ENCODE peak calls at places on chromosomes 12 and 14, in ten cellular contexts. One of them, this sample, is unnamed. For H3K9me3, the result is how much of the 10 kb centered on the place peaks cover.

GRCh38 chr14:95504135-95505029 is 12.1 kb downstream of the SYNE3 start:
- DNase-seq in lower lobe of right lung: no peak
- DNase-seq in Panc1: no peak
- DNase-seq in GM12878: no peak
- DNase-seq in A549: no peak
- DNase-seq in endodermal cell: no peak
- DNase-seq in vagina: no peak
- DNase-seq in Caco-2: no peak
- DNase-seq in HCT116: no peak
- DNase-seq in CD4-positive, alpha-beta T cell: no peak
- DNase-seq in this sample: no peak

GRCh38 chr14:42185718-42186117 is 579.0 kb downstream of the LRFN5 start:
- DNase-seq in HCT116: no peak
- DNase-seq in GM12878: no peak
- DNase-seq in A549: no peak
- DNase-seq in Caco-2: no peak
- DNase-seq in CD4-positive, alpha-beta T cell: no peak
- DNase-seq in vagina: no peak
- DNase-seq in Panc1: no peak
- DNase-seq in endodermal cell: no peak
- DNase-seq in lower lobe of right lung: no peak
- DNase-seq in this sample: no peak

GRCh38 chr12:41552507-41553047 is 364.5 kb downstream of the PDZRN4 start:
- DNase-seq in HCT116: no peak
- DNase-seq in CD4-positive, alpha-beta T cell: no peak
- DNase-seq in vagina: no peak
- DNase-seq in GM12878: no peak
- DNase-seq in A549: no peak
- DNase-seq in Caco-2: no peak
- DNase-seq in lower lobe of right lung: no peak
- DNase-seq in Panc1: no peak
- DNase-seq in endodermal cell: no peak
- DNase-seq in this sample: no peak

GRCh38 chr14:48319823-48320222 is 644.4 kb upstream of the MDGA2 start:
- DNase-seq in vagina: no peak
- DNase-seq in CD4-positive, alpha-beta T cell: no peak
- DNase-seq in lower lobe of right lung: no peak
- DNase-seq in A549: no peak
- DNase-seq in HCT116: no peak
- DNase-seq in GM12878: no peak
- DNase-seq in Caco-2: no peak
- DNase-seq in endodermal cell: no peak
- DNase-seq in Panc1: no peak
- DNase-seq in this sample: no peak

GRCh38 chr12:7076493-7076892 is 15.8 kb downstream of the C1R start:
- DNase-seq in GM12878: no peak
- DNase-seq in HCT116: no peak
- DNase-seq in vagina: no peak
- DNase-seq in Panc1: no peak
- DNase-seq in endodermal cell: no peak
- DNase-seq in A549: no peak
- DNase-seq in lower lobe of right lung: no peak
- DNase-seq in Caco-2: no peak
- DNase-seq in CD4-positive, alpha-beta T cell: no peak
- DNase-seq in this sample: no peak

GRCh38 chr12:113237748-113238147 is 16.5 kb downstream of the TPCN1 start:
- DNase-seq in CD4-positive, alpha-beta T cell: no peak
- DNase-seq in Panc1: no peak
- DNase-seq in Caco-2: no peak
- DNase-seq in lower lobe of right lung: no peak
- DNase-seq in GM12878: no peak
- DNase-seq in endodermal cell: no peak
- DNase-seq in vagina: no peak
- DNase-seq in HCT116: no peak
- DNase-seq in A549: no peak
- DNase-seq in this sample: no peak

GRCh38 chr14:96098309-96098998 is 59.3 kb downstream of the C14orf132 start:
- DNase-seq in endodermal cell: peak
- DNase-seq in Caco-2: peak
- DNase-seq in GM12878: peak
- DNase-seq in Panc1: peak
- DNase-seq in lower lobe of right lung: no peak
- DNase-seq in vagina: no peak
- DNase-seq in HCT116: peak
- DNase-seq in CD4-positive, alpha-beta T cell: no peak
- DNase-seq in A549: peak
- DNase-seq in this sample: no peak

GRCh38 chr12:47360771-47361388 is 281.1 kb upstream of the AMIGO2 start:
- DNase-seq in endodermal cell: no peak
- DNase-seq in GM12878: no peak
- DNase-seq in HCT116: no peak
- DNase-seq in lower lobe of right lung: no peak
- DNase-seq in Caco-2: no peak
- DNase-seq in Panc1: no peak
- DNase-seq in vagina: no peak
- DNase-seq in CD4-positive, alpha-beta T cell: no peak
- DNase-seq in A549: no peak
- DNase-seq in this sample: peak

GRCh38 chr14:73714656-73715081 is 485 bp upstream of the PNMA1 start:
- DNase-seq in HCT116: no peak
- DNase-seq in Caco-2: no peak
- DNase-seq in GM12878: no peak
- DNase-seq in lower lobe of right lung: no peak
- DNase-seq in endodermal cell: no peak
- DNase-seq in A549: peak
- DNase-seq in Panc1: no peak
- DNase-seq in vagina: no peak
- DNase-seq in CD4-positive, alpha-beta T cell: no peak
- DNase-seq in this sample: no peak

GRCh38 chr12:67663121-67663520 is 14.6 kb downstream of the DYRK2 start:
- DNase-seq in vagina: no peak
- DNase-seq in Panc1: no peak
- DNase-seq in lower lobe of right lung: no peak
- DNase-seq in endodermal cell: no peak
- DNase-seq in CD4-positive, alpha-beta T cell: no peak
- DNase-seq in GM12878: no peak
- DNase-seq in Caco-2: no peak
- DNase-seq in HCT116: no peak
- DNase-seq in A549: no peak
- DNase-seq in this sample: no peak

GRCh38 chr14:29749327-29749726 is 178.3 kb downstream of the PRKD1 start:
- DNase-seq in vagina: no peak
- DNase-seq in Panc1: no peak
- DNase-seq in GM12878: no peak
- DNase-seq in CD4-positive, alpha-beta T cell: no peak
- DNase-seq in Caco-2: no peak
- DNase-seq in endodermal cell: no peak
- DNase-seq in A549: no peak
- DNase-seq in lower lobe of right lung: no peak
- DNase-seq in HCT116: no peak
- DNase-seq in this sample: no peak

GRCh38 chr14:106883218-106883692 is 1356.9 kb downstream of the TMEM121 start:
- DNase-seq in vagina: no peak
- DNase-seq in GM12878: no peak
- DNase-seq in Panc1: no peak
- DNase-seq in CD4-positive, alpha-beta T cell: no peak
- DNase-seq in A549: no peak
- DNase-seq in endodermal cell: peak
- DNase-seq in HCT116: no peak
- DNase-seq in Caco-2: no peak
- DNase-seq in lower lobe of right lung: no peak
- DNase-seq in this sample: no peak

GRCh38 chr12:95319694-95320331 is 102.2 kb downstream of the VEZT start:
- DNase-seq in A549: no peak
- DNase-seq in lower lobe of right lung: no peak
- DNase-seq in Panc1: no peak
- DNase-seq in CD4-positive, alpha-beta T cell: no peak
- DNase-seq in GM12878: no peak
- DNase-seq in Caco-2: no peak
- DNase-seq in endodermal cell: no peak
- DNase-seq in vagina: no peak
- DNase-seq in HCT116: no peak
- DNase-seq in this sample: no peak

GRCh38 chr12:103495158-103495782 is 498 bp downstream of the C12orf42 start:
- DNase-seq in Panc1: no peak
- DNase-seq in endodermal cell: peak
- DNase-seq in A549: peak
- DNase-seq in lower lobe of right lung: peak
- DNase-seq in GM12878: no peak
- DNase-seq in vagina: no peak
- DNase-seq in CD4-positive, alpha-beta T cell: peak
- DNase-seq in HCT116: no peak
- DNase-seq in Caco-2: no peak
- DNase-seq in this sample: peak

GRCh38 chr12:82873951-82874350 is 187.2 kb downstream of the TMTC2 start:
- DNase-seq in lower lobe of right lung: no peak
- DNase-seq in Panc1: no peak
- DNase-seq in HCT116: no peak
- DNase-seq in vagina: no peak
- DNase-seq in endodermal cell: no peak
- DNase-seq in CD4-positive, alpha-beta T cell: no peak
- DNase-seq in Caco-2: no peak
- DNase-seq in GM12878: no peak
- DNase-seq in A549: no peak
- DNase-seq in this sample: no peak

GRCh38 chr14:83765200-83765599 is 1764.7 kb upstream of the FLRT2 start:
- DNase-seq in HCT116: no peak
- DNase-seq in CD4-positive, alpha-beta T cell: no peak
- DNase-seq in lower lobe of right lung: no peak
- DNase-seq in Caco-2: no peak
- DNase-seq in GM12878: no peak
- DNase-seq in vagina: no peak
- DNase-seq in Panc1: no peak
- DNase-seq in endodermal cell: no peak
- DNase-seq in A549: no peak
- DNase-seq in this sample: no peak
- H3K9me3 ChIP-seq in HCT116: under half
- H3K9me3 ChIP-seq in CD4-positive, alpha-beta T cell: under half
- H3K9me3 ChIP-seq in lower lobe of right lung: under half
- H3K9me3 ChIP-seq in Caco-2: under half
- H3K9me3 ChIP-seq in GM12878: under half
- H3K9me3 ChIP-seq in vagina: under half
- H3K9me3 ChIP-seq in Panc1: under half
- H3K9me3 ChIP-seq in endodermal cell: under half
- H3K9me3 ChIP-seq in A549: under half
- H3K9me3 ChIP-seq in this sample: under half

GRCh38 chr14:104280085-104280901 is 141.9 kb downstream of the KIF26A start:
- DNase-seq in Panc1: no peak
- DNase-seq in lower lobe of right lung: peak
- DNase-seq in HCT116: no peak
- DNase-seq in GM12878: no peak
- DNase-seq in CD4-positive, alpha-beta T cell: no peak
- DNase-seq in endodermal cell: peak
- DNase-seq in Caco-2: no peak
- DNase-seq in A549: no peak
- DNase-seq in vagina: no peak
- DNase-seq in this sample: no peak

GRCh38 chr14:104280902-104281767 is 142.7 kb downstream of the KIF26A start:
- DNase-seq in A549: no peak
- DNase-seq in HCT116: no peak
- DNase-seq in Caco-2: no peak
- DNase-seq in lower lobe of right lung: peak
- DNase-seq in CD4-positive, alpha-beta T cell: no peak
- DNase-seq in Panc1: no peak
- DNase-seq in vagina: no peak
- DNase-seq in endodermal cell: peak
- DNase-seq in GM12878: no peak
- DNase-seq in this sample: no peak

GRCh38 chr14:104278214-104278534 is 139.8 kb downstream of the KIF26A start:
- DNase-seq in vagina: no peak
- DNase-seq in HCT116: no peak
- DNase-seq in Panc1: no peak
- DNase-seq in endodermal cell: no peak
- DNase-seq in lower lobe of right lung: no peak
- DNase-seq in Caco-2: no peak
- DNase-seq in GM12878: no peak
- DNase-seq in CD4-positive, alpha-beta T cell: no peak
- DNase-seq in A549: no peak
- DNase-seq in this sample: no peak

GRCh38 chr14:104277416-104278213 is 139.2 kb downstream of the KIF26A start:
- DNase-seq in CD4-positive, alpha-beta T cell: no peak
- DNase-seq in Panc1: no peak
- DNase-seq in endodermal cell: peak
- DNase-seq in lower lobe of right lung: no peak
- DNase-seq in Caco-2: no peak
- DNase-seq in A549: no peak
- DNase-seq in vagina: no peak
- DNase-seq in HCT116: no peak
- DNase-seq in GM12878: no peak
- DNase-seq in this sample: no peak

GRCh38 chr14:104276435-104276834 is 138.0 kb downstream of the KIF26A start:
- DNase-seq in HCT116: no peak
- DNase-seq in GM12878: no peak
- DNase-seq in A549: no peak
- DNase-seq in Panc1: no peak
- DNase-seq in CD4-positive, alpha-beta T cell: no peak
- DNase-seq in endodermal cell: no peak
- DNase-seq in lower lobe of right lung: no peak
- DNase-seq in Caco-2: no peak
- DNase-seq in vagina: no peak
- DNase-seq in this sample: no peak
- H3K9me3 ChIP-seq in HCT116: under half
- H3K9me3 ChIP-seq in GM12878: under half
- H3K9me3 ChIP-seq in A549: under half
- H3K9me3 ChIP-seq in Panc1: under half
- H3K9me3 ChIP-seq in CD4-positive, alpha-beta T cell: under half
- H3K9me3 ChIP-seq in endodermal cell: under half
- H3K9me3 ChIP-seq in lower lobe of right lung: under half
- H3K9me3 ChIP-seq in Caco-2: under half
- H3K9me3 ChIP-seq in vagina: under half
- H3K9me3 ChIP-seq in this sample: under half

DNA sequence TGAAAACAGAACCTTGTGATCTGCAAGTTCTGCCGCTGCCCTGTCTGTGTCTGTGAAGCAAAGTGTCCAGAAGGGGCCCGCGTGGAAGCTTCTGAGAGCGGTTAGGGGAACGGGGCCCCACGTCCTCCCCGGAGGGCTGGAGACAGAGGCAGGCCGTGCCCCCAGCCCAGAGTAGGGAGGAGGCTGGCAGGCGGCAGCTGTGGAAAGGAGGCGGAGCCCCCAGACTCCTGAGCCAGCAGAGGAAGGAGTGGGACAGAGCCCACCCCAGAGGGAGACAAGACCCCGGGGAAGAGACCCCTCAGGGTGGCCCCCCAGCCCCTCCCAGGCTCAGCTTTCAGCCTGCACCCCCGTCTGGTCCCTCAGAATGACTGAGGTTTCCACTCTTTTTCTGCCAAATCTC is 49.0 kb downstream of the GALNT9 start:
- DNase-seq in GM12878: no peak
- DNase-seq in A549: no peak
- DNase-seq in CD4-positive, alpha-beta T cell: no peak
- DNase-seq in Caco-2: no peak
- DNase-seq in Panc1: no peak
- DNase-seq in lower lobe of right lung: peak
- DNase-seq in vagina: no peak
- DNase-seq in endodermal cell: no peak
- DNase-seq in HCT116: no peak
- DNase-seq in this sample: no peak
- H3K9me3 ChIP-seq in GM12878: under half
- H3K9me3 ChIP-seq in A549: under half
- H3K9me3 ChIP-seq in CD4-positive, alpha-beta T cell: under half
- H3K9me3 ChIP-seq in Caco-2: under half
- H3K9me3 ChIP-seq in Panc1: under half
- H3K9me3 ChIP-seq in lower lobe of right lung: under half
- H3K9me3 ChIP-seq in vagina: under half
- H3K9me3 ChIP-seq in endodermal cell: under half
- H3K9me3 ChIP-seq in HCT116: under half
- H3K9me3 ChIP-seq in this sample: under half

GRCh38 chr14:40374221-40374620 is 942.0 kb upstream of the FBXO33 start:
- DNase-seq in A549: no peak
- DNase-seq in CD4-positive, alpha-beta T cell: no peak
- DNase-seq in endodermal cell: no peak
- DNase-seq in Panc1: no peak
- DNase-seq in vagina: no peak
- DNase-seq in lower lobe of right lung: no peak
- DNase-seq in Caco-2: no peak
- DNase-seq in GM12878: no peak
- DNase-seq in HCT116: no peak
- DNase-seq in this sample: no peak
- H3K9me3 ChIP-seq in A549: under half
- H3K9me3 ChIP-seq in CD4-positive, alpha-beta T cell: under half
- H3K9me3 ChIP-seq in endodermal cell: under half
- H3K9me3 ChIP-seq in Panc1: under half
- H3K9me3 ChIP-seq in vagina: under half
- H3K9me3 ChIP-seq in lower lobe of right lung: under half
- H3K9me3 ChIP-seq in Caco-2: under half
- H3K9me3 ChIP-seq in GM12878: under half
- H3K9me3 ChIP-seq in HCT116: under half
- H3K9me3 ChIP-seq in this sample: under half

This sample was measured in T-helper 17 cell.